ENCODE peak calls at places on chromosomes 4 and X, in seven cellular contexts. D is upper lobe of left lung, N is IMR-90, U is OCI-LY7, H is PC-3, T is body of pancreas, X is osteoblast. V is an unnamed sample.

GRCh38 chrX:112527903-112528302 is 151.8 kb downstream of the LHFPL1 start:
- DNase-seq in H (no peak), D (no peak), T (no peak), N (no peak), U (no peak), X (no peak), V (no peak)

GRCh38 chrX:83759872-83760271 is 101.1 kb upstream of the CYLC1 start:
- DNase-seq in X (no peak), D (no peak), T (no peak), N (peak; percentile 9), U (peak; percentile 36), H (peak; percentile 36), V (no peak)

GRCh38 chr4:169485791-169486742 is 126.3 kb downstream of the NEK1 start:
- DNase-seq in U (peak; percentile 33), X (no peak), T (peak; percentile 33), N (peak; percentile 71), D (no peak), H (peak; percentile 74), V (peak; percentile 29)

GRCh38 chr4:144820115-144820514 is 174.2 kb downstream of the HHIP start:
- DNase-seq in X (no peak), U (no peak), T (no peak), D (no peak), N (peak; percentile 11), H (no peak), V (no peak)

GRCh38 chr4:99885063-99885664 is 9.1 kb downstream of the LAMTOR3 start:
- DNase-seq in T (no peak), N (peak; percentile 38), H (peak; percentile 54), U (peak; percentile 66), X (no peak), D (no peak), V (peak; percentile 2)

GRCh38 chrX:2498781-2499302 is 1.9 kb downstream of the DHRSX start:
- DNase-seq in H (no peak), X (peak; percentile 94), T (peak; percentile 38), N (peak; percentile 18), D (no peak), U (peak; percentile 48), V (peak; percentile 71)

GRCh38 chrX:153924149-153924861 is 1.8 kb downstream of the ARHGAP4 start:
- DNase-seq in T (no peak), N (peak; percentile 44), H (peak; percentile 42), D (no peak), U (peak; percentile 76), X (no peak), V (no peak)

GRCh38 chrX:131792356-131792749 is 230.7 kb upstream of the STK26 start:
- DNase-seq in D (no peak), N (peak; percentile 94), T (peak; percentile 95), U (no peak), X (peak; percentile 91), H (peak; percentile 23), V (no peak)

GRCh38 chr4:27412617-27413016 is 552.0 kb downstream of the STIM2 start:
- DNase-seq in X (no peak), T (no peak), U (no peak), N (no peak), D (no peak), H (peak; percentile 43), V (no peak)

GRCh38 chr4:125739760-125740159 is 425.0 kb downstream of the FAT4 start:
- DNase-seq in N (peak; percentile 38), U (no peak), X (no peak), T (no peak), H (no peak), D (no peak), V (no peak)

GRCh38 chr4:26434030-26434639 is 56.1 kb downstream of the CCKAR start:
- DNase-seq in H (no peak), U (no peak), N (peak; percentile 36), D (no peak), T (no peak), X (peak; percentile 63), V (no peak)

GRCh38 chr4:128574706-128575105 is 234.8 kb upstream of the JADE1 start:
- DNase-seq in T (peak; percentile 93), N (peak; percentile 68), U (peak; percentile 74), H (peak; percentile 67), X (peak; percentile 72), D (no peak), V (peak; percentile 90)

GRCh38 chrX:41922694-41923171 is 621 bp downstream of the CASK start:
- DNase-seq in T (peak; percentile 40), N (no peak), D (no peak), U (peak; percentile 47), H (peak; percentile 3), X (peak; percentile 85), V (peak; percentile 18)

GRCh38 chrX:23127586-23127985 is 127.8 kb downstream of the DDX53 start:
- DNase-seq in T (no peak), D (no peak), H (no peak), N (no peak), X (no peak), U (no peak), V (no peak)

GRCh38 chrX:68252664-68253063 is 180.6 kb downstream of the OPHN1 start:
- DNase-seq in T (no peak), U (no peak), N (no peak), H (no peak), X (no peak), D (no peak), V (no peak)

GRCh38 chr4:62835579-62835978 is 1573.7 kb downstream of the TECRL start:
- DNase-seq in T (no peak), X (no peak), D (no peak), H (no peak), U (no peak), N (no peak), V (no peak)

GRCh38 chr4:181821039-181822004 is 421.9 kb upstream of the TENM3 start:
- DNase-seq in N (peak; percentile 77), U (no peak), H (no peak), D (no peak), T (no peak), X (no peak), V (no peak)

GRCh38 chrX:96719161-96719875 is 34.7 kb downstream of the DIAPH2 start:
- DNase-seq in N (no peak), H (no peak), X (no peak), T (no peak), U (no peak), D (no peak), V (no peak)

GRCh38 chr4:37533286-37534033 is 152.7 kb downstream of the RELL1 start:
- DNase-seq in D (no peak), N (no peak), U (no peak), T (no peak), H (peak; percentile 22), X (peak; percentile 6), V (no peak)

GRCh38 chrX:114619874-114620273 is 36.0 kb downstream of the HTR2C start:
- DNase-seq in X (peak; percentile 80), D (no peak), H (peak; percentile 39), N (no peak), U (no peak), T (no peak), V (no peak)

DNA sequence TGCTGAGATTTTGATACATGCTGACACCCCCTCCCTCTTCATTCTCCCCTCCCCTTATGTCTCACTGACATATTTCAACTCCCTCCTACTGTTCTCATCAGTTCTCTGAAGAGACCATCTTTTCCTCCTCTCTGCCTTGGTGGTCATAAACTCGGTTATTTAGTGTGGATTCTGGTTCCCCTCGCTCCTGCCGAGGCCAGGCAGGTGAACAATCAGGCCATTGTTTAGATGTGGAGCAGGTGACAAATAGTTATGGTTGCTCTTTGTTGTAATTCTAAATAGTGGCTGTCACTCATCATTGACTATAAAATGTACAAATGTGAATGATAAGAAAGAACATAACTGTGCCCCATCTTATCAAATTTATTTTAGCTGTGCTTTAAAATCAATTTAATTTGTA is 324.6 kb downstream of the BCOR start:
- DNase-seq in H (no peak), N (no peak), U (no peak), X (no peak), D (no peak), T (no peak), V (no peak)
- H3K4me3 ChIP-seq in H (no peak overlapping the region), N (no peak overlapping the region), U (no peak overlapping the region), X (no peak overlapping the region), D (no peak overlapping the region), T (no peak overlapping the region), V (no peak overlapping the region)

DNA sequence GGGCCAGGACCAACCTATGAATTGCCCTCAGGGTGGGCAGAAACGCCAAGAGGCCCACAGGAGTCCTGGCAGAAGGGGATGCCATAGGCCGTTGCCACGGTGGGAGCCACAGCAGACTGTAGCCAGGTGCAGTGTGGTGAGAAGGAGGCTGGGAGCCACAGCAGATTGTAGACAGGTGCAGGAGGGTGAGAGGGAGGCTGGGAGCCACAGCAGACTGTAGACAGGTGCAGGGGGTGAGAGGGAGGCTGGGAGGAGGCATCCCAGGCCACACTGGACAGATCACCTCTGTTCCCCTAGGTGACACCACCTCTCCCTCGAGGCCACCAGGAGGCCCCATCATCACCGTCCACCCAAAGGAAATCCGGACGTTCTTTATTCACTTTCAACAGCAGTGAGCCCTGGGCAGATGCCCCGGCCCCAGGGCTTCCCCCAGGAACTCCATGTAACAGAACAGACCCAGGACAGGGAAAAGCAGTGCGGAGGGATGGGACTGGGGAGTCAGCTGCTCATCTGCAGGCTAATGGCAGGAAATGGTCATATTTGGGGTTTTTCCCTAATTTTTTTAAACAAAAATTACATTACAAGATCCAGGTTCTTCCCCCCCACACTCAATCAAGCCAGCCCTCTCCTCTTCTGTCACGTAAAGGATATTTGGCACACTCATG is 19.5 kb upstream of the MRFAP1 start:
- DNase-seq in N (no peak), H (no peak), D (no peak), U (no peak), T (no peak), X (peak; percentile 64), V (no peak)
- H3K36me3 ChIP-seq in N (peaks cover 31% of the 10 kb centered on the region), H (no peaks in the 10 kb centered on the region), D (peaks cover 29% of the 10 kb centered on the region), U (peaks cover 12% of the 10 kb centered on the region), T (no peaks in the 10 kb centered on the region), X (no peaks in the 10 kb centered on the region), V (peaks cover 22% of the 10 kb centered on the region)

DNA sequence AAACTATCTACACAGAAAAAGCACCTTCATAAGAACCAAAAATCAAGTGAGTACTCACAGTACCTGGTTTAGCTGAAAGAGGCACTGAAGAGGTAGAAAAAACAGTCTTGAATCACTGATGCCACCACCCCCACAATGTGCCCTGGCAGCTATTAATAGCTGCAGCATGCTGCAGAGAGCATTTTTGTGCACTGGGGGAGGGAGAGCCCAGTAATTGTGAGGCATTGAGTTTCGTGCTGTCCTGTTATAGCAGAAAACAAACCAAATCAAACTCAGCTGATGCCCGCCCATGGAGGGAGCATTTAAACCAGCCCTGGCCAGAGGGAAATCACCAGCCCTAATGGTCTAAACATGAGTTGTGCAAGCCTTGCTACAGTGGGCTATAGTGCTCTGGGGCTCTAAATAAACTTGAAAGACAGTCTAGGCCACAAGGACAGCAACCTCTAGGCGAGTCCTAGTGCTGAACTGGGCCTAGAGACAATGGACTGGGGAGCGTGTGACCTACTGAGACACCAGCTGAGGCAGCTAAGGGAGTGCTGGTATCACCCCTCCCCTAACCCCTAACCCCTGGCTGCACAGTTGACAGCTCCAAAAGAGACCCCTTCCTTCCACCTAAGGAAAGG is 106.3 kb upstream of the TMLHE start:
- DNase-seq in N (no peak), X (no peak), H (no peak), T (no peak), U (no peak), D (no peak), V (peak; percentile 83)
- H3K4me3 ChIP-seq in N (no peak overlapping the region), X (no peak overlapping the region), H (no peak overlapping the region), T (no peak overlapping the region), U (no peak overlapping the region), D (no peak overlapping the region), V (no peak overlapping the region)

DNA sequence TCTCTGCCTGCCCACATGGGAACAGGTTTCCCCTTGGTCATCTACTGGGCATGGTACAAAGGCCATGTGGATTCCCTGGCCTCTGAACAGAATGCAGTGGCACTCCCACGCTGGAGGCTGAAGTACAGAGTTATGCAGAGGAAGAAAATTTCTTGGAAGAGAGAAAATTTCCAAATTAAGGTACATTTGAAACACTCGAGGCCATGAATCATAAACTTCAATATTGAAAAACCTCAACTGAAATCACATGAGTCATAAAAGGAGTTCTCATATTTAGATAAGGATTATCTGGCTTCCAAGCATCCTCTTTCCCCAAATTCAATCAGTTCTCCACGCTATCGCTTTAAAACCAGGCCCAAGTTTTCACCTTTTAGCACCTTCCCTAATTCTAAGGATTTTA is 28.1 kb upstream of the TXK start:
- DNase-seq in X (no peak), T (no peak), U (no peak), D (no peak), H (peak; percentile 31), N (peak; percentile 35), V (no peak)
- H3K36me3 ChIP-seq in X (no peaks in the 10 kb centered on the region), T (no peaks in the 10 kb centered on the region), U (no peaks in the 10 kb centered on the region), D (no peaks in the 10 kb centered on the region), H (no peaks in the 10 kb centered on the region), N (no peaks in the 10 kb centered on the region), V (no peaks in the 10 kb centered on the region)

V was measured in thyroid gland.